ENCODE peak calls at places on chromosome 6, in seven cellular contexts. O, Q, T, Y, X, K and D are unnamed samples.

GRCh38 chr6:131317516-131317915 is 182.2 kb downstream of the AKAP7 start:
- DNase-seq in O (no peak), Q (no peak), T (no peak), Y (no peak), X (no peak), K (no peak), D (no peak)

GRCh38 chr6:44186691-44187025 is 28.0 kb downstream of the CAPN11 start:
- DNase-seq in O (no peak), Q (no peak), T (no peak), Y (no peak), X (no peak), K (no peak), D (no peak)

GRCh38 chr6:35611235-35611634 is 77.5 kb downstream of the FKBP5 start:
- DNase-seq in O (no peak), Q (no peak), T (no peak), Y (no peak), X (no peak), K (no peak), D (no peak)

GRCh38 chr6:82337688-82338257 is 25.8 kb upstream of the TPBG start:
- DNase-seq in O (no peak), Q (no peak), T (no peak), Y (peak), X (no peak), K (no peak), D (no peak)

GRCh38 chr6:166253277-166254229 is 54.6 kb downstream of the PRR18 start:
- DNase-seq in O (no peak), Q (no peak), T (peak), Y (no peak), X (no peak), K (peak), D (peak)

GRCh38 chr6:6932968-6933367 is 174.8 kb upstream of the RREB1 start:
- DNase-seq in O (no peak), Q (no peak), T (no peak), Y (no peak), X (no peak), K (no peak), D (no peak)

GRCh38 chr6:77403424-77403823 is 59.9 kb downstream of the HTR1B start:
- DNase-seq in O (no peak), Q (no peak), T (no peak), Y (peak), X (no peak), K (no peak), D (no peak)

GRCh38 chr6:75437451-75438185 is 56.0 kb downstream of the FILIP1 start:
- DNase-seq in O (no peak), Q (no peak), T (no peak), Y (no peak), X (no peak), K (no peak), D (no peak)

GRCh38 chr6:144408151-144408550 is 123.0 kb downstream of the UTRN start:
- DNase-seq in O (no peak), Q (no peak), T (no peak), Y (no peak), X (no peak), K (no peak), D (no peak)

GRCh38 chr6:47180633-47181032 is 129.1 kb downstream of the TNFRSF21 start:
- DNase-seq in O (no peak), Q (no peak), T (no peak), Y (peak), X (peak), K (no peak), D (no peak)

GRCh38 chr6:144149558-144149893 is 791 bp upstream of the STX11 start:
- DNase-seq in O (no peak), Q (no peak), T (no peak), Y (no peak), X (no peak), K (no peak), D (no peak)

GRCh38 chr6:1865585-1865984 is 255.9 kb downstream of the FOXC1 start:
- DNase-seq in O (no peak), Q (no peak), T (no peak), Y (no peak), X (peak), K (no peak), D (no peak)

GRCh38 chr6:129621252-129621651 is 88.7 kb downstream of the ARHGAP18 start:
- DNase-seq in O (peak), Q (no peak), T (peak), Y (no peak), X (peak), K (no peak), D (peak)

GRCh38 chr6:42783876-42784738 is 2.3 kb downstream of the BICRAL start:
- DNase-seq in O (no peak), Q (no peak), T (no peak), Y (no peak), X (no peak), K (no peak), D (peak)

GRCh38 chr6:5398530-5398929 is 137.2 kb downstream of the FARS2 start:
- DNase-seq in O (no peak), Q (no peak), T (peak), Y (peak), X (peak), K (peak), D (no peak)

GRCh38 chr6:144365176-144365710 is 80.1 kb downstream of the UTRN start:
- DNase-seq in O (no peak), Q (no peak), T (no peak), Y (no peak), X (no peak), K (no peak), D (no peak)

GRCh38 chr6:37643851-37644672 is 53.6 kb downstream of the MDGA1 start:
- DNase-seq in O (no peak), Q (no peak), T (peak), Y (no peak), X (no peak), K (no peak), D (no peak)
- TF ChIP-seq JUND in O (no peak), Q (no peak), T (no peak), Y (no peak), X (no peak), K (no peak), D (no peak)

DNA sequence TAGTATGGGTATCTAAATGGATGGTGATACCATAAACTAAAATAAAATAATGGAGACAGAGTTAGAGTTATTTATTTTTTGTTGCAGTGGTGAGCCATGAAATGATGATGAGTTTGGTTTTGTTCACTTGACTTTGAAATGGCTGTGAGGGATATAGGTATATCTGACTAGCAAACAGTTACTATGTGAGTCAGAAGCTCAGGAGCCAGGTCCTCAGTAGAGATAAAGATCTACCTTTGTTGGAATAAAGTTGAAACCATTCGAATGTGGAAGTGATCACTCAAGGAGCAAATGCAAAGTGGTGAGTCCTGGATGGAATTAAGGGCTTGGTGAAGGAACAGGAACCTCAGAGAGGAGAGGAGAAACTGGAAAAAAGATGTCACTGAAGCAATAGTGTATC is 86.0 kb upstream of the TPD52L1 start:
- DNase-seq in O (no peak), Q (no peak), T (no peak), Y (no peak), X (no peak), K (no peak), D (no peak)
- TF ChIP-seq JUND in O (no peak), Q (no peak), T (no peak), Y (no peak), X (no peak), K (no peak), D (no peak)

DNA sequence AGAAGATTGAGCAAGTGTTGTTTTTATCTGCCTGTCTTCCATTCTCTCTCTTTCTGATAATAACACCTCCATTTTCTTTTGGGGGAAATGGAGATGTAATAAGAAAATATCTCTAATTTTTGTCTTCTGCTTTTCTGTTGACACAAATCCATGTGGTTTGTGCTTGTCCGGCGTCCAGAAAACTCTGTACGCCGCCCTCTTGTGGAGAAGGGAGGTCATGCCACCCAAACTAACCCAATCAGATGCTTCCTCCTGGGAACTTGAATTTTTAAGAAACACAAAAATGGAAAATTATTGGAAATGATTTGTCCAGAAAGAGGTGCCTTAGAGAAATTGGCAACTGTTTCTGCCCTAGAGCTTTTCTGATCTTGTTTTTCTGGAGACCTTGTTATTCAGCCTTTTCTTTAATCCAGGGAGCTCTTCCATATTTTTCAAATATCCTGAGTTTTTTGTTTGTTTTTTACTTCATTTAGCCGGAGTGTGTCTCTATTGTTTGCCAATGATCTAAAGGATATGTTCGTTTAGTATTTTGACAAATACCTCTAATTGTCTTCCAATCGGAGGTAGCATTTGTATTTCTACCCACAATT is 17.8 kb upstream of the FNDC1 start:
- DNase-seq in O (no peak), Q (no peak), T (peak), Y (peak), X (peak), K (peak), D (no peak)
- TF ChIP-seq JUND in O (no peak), Q (no peak), T (no peak), Y (no peak), X (no peak), K (no peak), D (no peak)

GRCh38 chr6:125745281-125746018 is 4.0 kb upstream of the HEY2 start:
- DNase-seq in O (peak), Q (no peak), T (no peak), Y (no peak), X (no peak), K (no peak), D (peak)
- TF ChIP-seq JUND in O (no peak), Q (no peak), T (no peak), Y (no peak), X (no peak), K (no peak), D (no peak)

GRCh38 chr6:80338201-80338836 is 231.8 kb downstream of the BCKDHB start:
- DNase-seq in O (peak), Q (no peak), T (peak), Y (peak), X (peak), K (peak), D (no peak)
- TF ChIP-seq JUND in O (no peak), Q (no peak), T (no peak), Y (no peak), X (no peak), K (no peak), D (no peak)

GRCh38 chr6:111765681-111766523 is 107.3 kb downstream of the FYN start:
- DNase-seq in O (no peak), Q (no peak), T (no peak), Y (no peak), X (no peak), K (no peak), D (no peak)
- TF ChIP-seq JUND in O (no peak), Q (no peak), T (no peak), Y (no peak), X (no peak), K (no peak), D (no peak)

GRCh38 chr6:40681622-40682021 is 94.5 kb upstream of the LRFN2 start:
- DNase-seq in O (no peak), Q (no peak), T (no peak), Y (no peak), X (no peak), K (no peak), D (no peak)
- TF ChIP-seq JUND in O (no peak), Q (no peak), T (no peak), Y (no peak), X (no peak), K (no peak), D (no peak)

GRCh38 chr6:15107644-15108382 is 138.1 kb upstream of the JARID2 start:
- DNase-seq in O (no peak), Q (no peak), T (no peak), Y (no peak), X (no peak), K (no peak), D (no peak)

GRCh38 chr6:15108383-15108715 is 137.5 kb upstream of the JARID2 start:
- DNase-seq in O (no peak), Q (no peak), T (no peak), Y (no peak), X (no peak), K (no peak), D (no peak)

GRCh38 chr6:15106958-15107643 is 138.8 kb upstream of the JARID2 start:
- DNase-seq in O (no peak), Q (no peak), T (peak), Y (no peak), X (no peak), K (no peak), D (no peak)

GRCh38 chr6:15110721-15111354 is 135.0 kb upstream of the JARID2 start:
- DNase-seq in O (no peak), Q (no peak), T (no peak), Y (no peak), X (no peak), K (no peak), D (no peak)

GRCh38 chr6:15109338-15110090 is 136.4 kb upstream of the JARID2 start:
- DNase-seq in O (no peak), Q (no peak), T (no peak), Y (no peak), X (no peak), K (no peak), D (no peak)
- TF ChIP-seq JUND in O (no peak), Q (no peak), T (no peak), Y (no peak), X (no peak), K (no peak), D (no peak)

GRCh38 chr6:2951723-2952122 is 19.6 kb downstream of the SERPINB6 start:
- DNase-seq in O (no peak), Q (no peak), T (no peak), Y (no peak), X (no peak), K (no peak), D (no peak)

GRCh38 chr6:2950713-2951112 is 20.7 kb downstream of the SERPINB6 start:
- DNase-seq in O (no peak), Q (no peak), T (no peak), Y (no peak), X (no peak), K (no peak), D (no peak)

GRCh38 chr6:2949121-2949520 is 22.2 kb downstream of the SERPINB6 start:
- DNase-seq in O (peak), Q (no peak), T (no peak), Y (no peak), X (no peak), K (no peak), D (no peak)

GRCh38 chr6:2948228-2949025 is 22.9 kb downstream of the SERPINB6 start:
- DNase-seq in O (peak), Q (no peak), T (no peak), Y (no peak), X (no peak), K (no peak), D (no peak)

GRCh38 chr6:2949536-2950083 is 21.8 kb downstream of the SERPINB6 start:
- DNase-seq in O (peak), Q (no peak), T (peak), Y (no peak), X (no peak), K (no peak), D (no peak)
- TF ChIP-seq JUND in O (no peak), Q (no peak), T (no peak), Y (no peak), X (no peak), K (no peak), D (no peak)

GRCh38 chr6:161438430-161439030 is 164.7 kb upstream of the AGPAT4 start:
- DNase-seq in O (no peak), Q (no peak), T (no peak), Y (no peak), X (no peak), K (no peak), D (no peak)

GRCh38 chr6:161440299-161440698 is 166.4 kb upstream of the AGPAT4 start:
- DNase-seq in O (no peak), Q (no peak), T (no peak), Y (no peak), X (no peak), K (no peak), D (no peak)

GRCh38 chr6:161436106-161436876 is 162.4 kb upstream of the AGPAT4 start:
- DNase-seq in O (no peak), Q (no peak), T (no peak), Y (no peak), X (no peak), K (no peak), D (no peak)

GRCh38 chr6:161437851-161438250 is 164.0 kb upstream of the AGPAT4 start:
- DNase-seq in O (no peak), Q (no peak), T (no peak), Y (no peak), X (no peak), K (no peak), D (no peak)

DNA sequence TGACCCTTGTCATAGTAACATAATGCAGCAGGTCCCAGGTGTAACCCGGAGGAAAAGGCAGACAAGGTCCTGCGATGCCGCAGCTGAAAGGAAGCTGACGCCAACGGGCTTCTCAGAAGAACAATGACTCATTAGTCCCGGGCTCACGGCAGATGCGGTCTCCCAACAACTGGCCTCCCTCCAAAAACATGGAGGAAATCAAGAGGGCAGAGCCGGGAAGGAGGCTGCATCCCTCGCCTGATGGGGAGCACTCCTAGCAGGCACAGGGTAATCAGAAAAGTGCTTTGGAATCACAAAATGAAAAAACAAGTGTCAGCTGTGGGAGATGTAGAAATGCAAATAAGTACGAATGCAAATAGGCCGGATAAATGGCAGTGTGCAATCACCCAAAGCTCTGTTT is 165.2 kb upstream of the AGPAT4 start:
- DNase-seq in O (no peak), Q (no peak), T (peak), Y (peak), X (no peak), K (no peak), D (no peak)
- TF ChIP-seq JUND in O (no peak), Q (no peak), T (peak), Y (peak), X (no peak), K (peak), D (no peak)